ENCODE peak calls at places on chromosomes 6 and 20, in nine cellular contexts. R is astrocyte; O is neuronal stem cell; F is PC-9; P is OCI-LY7; A is naive thymus-derived CD4-positive, alpha-beta T cell; U is GM23248; S is psoas muscle; D is fibroblast of lung. Z is an unnamed sample.

GRCh38 chr6:142300758-142301251 is 1.0 kb upstream of the ADGRG6 start:
- DNase-seq in R (peak), O (peak), F (peak), P (no peak), A (no peak), U (peak), S (no peak), D (peak), Z (no peak)

GRCh38 chr6:139433647-139434419 is 59.4 kb upstream of the CITED2 start:
- DNase-seq in R (peak), O (no peak), F (no peak), P (no peak), A (no peak), U (peak), S (no peak), D (peak), Z (no peak)

GRCh38 chr20:38209054-38209675 is 44.1 kb upstream of the TGM2 start:
- DNase-seq in R (no peak), O (no peak), F (no peak), P (no peak), A (no peak), U (no peak), S (no peak), D (no peak), Z (no peak)

GRCh38 chr6:136113736-136114173 is 136.4 kb downstream of the MTFR2 start:
- DNase-seq in R (peak), O (peak), F (peak), P (no peak), A (no peak), U (peak), S (no peak), D (peak), Z (no peak)

GRCh38 chr20:59831024-59831900 is 102.2 kb downstream of the SYCP2 start:
- DNase-seq in R (no peak), O (no peak), F (peak), P (no peak), A (no peak), U (no peak), S (no peak), D (no peak), Z (no peak)

GRCh38 chr6:125598422-125598821 is 151.0 kb upstream of the HEY2 start:
- DNase-seq in R (peak), O (no peak), F (no peak), P (no peak), A (no peak), U (peak), S (peak), D (peak), Z (no peak)

GRCh38 chr6:36130672-36131516 is 581 bp downstream of the MAPK13 start:
- DNase-seq in R (no peak), O (peak), F (peak), P (no peak), A (peak), U (peak), S (peak), D (no peak), Z (peak)

GRCh38 chr6:7473805-7474329 is 67.6 kb upstream of the DSP start:
- DNase-seq in R (no peak), O (no peak), F (no peak), P (no peak), A (no peak), U (no peak), S (no peak), D (no peak), Z (no peak)

GRCh38 chr20:57398231-57398821 is 7.1 kb downstream of the RBM38 start:
- DNase-seq in R (no peak), O (no peak), F (no peak), P (peak), A (peak), U (no peak), S (peak), D (no peak), Z (peak)

GRCh38 chr6:36333889-36334288 is 2.8 kb downstream of the BNIP5 start:
- DNase-seq in R (no peak), O (no peak), F (no peak), P (no peak), A (no peak), U (peak), S (no peak), D (no peak), Z (no peak)

GRCh38 chr20:2417142-2417541 is 36.4 kb downstream of the TGM6 start:
- DNase-seq in R (no peak), O (no peak), F (no peak), P (no peak), A (no peak), U (no peak), S (no peak), D (no peak), Z (no peak)

GRCh38 chr6:52876056-52876787 is 33.3 kb downstream of the GSTA3 start:
- DNase-seq in R (no peak), O (no peak), F (no peak), P (no peak), A (no peak), U (peak), S (no peak), D (peak), Z (no peak)

GRCh38 chr20:62160253-62160652 is 16.7 kb downstream of the SS18L1 start:
- DNase-seq in R (no peak), O (no peak), F (no peak), P (no peak), A (no peak), U (no peak), S (no peak), D (no peak), Z (no peak)

GRCh38 chr20:62161347-62161746 is 17.8 kb downstream of the SS18L1 start:
- DNase-seq in R (peak), O (no peak), F (no peak), P (no peak), A (no peak), U (peak), S (no peak), D (no peak), Z (no peak)

GRCh38 chr20:62159835-62160234 is 16.3 kb downstream of the SS18L1 start:
- DNase-seq in R (peak), O (no peak), F (peak), P (no peak), A (no peak), U (peak), S (no peak), D (no peak), Z (no peak)

GRCh38 chr20:62159052-62159451 is 15.5 kb downstream of the SS18L1 start:
- DNase-seq in R (no peak), O (no peak), F (no peak), P (no peak), A (no peak), U (no peak), S (no peak), D (no peak), Z (no peak)

GRCh38 chr20:62160876-62161275 is 17.3 kb downstream of the SS18L1 start:
- DNase-seq in R (no peak), O (no peak), F (no peak), P (no peak), A (no peak), U (no peak), S (no peak), D (no peak), Z (no peak)
- H3K4me3 ChIP-seq in R (peak), O (no peak), F (no peak), P (no peak), A (no peak), U (no peak), S (no peak), D (no peak), Z (no peak)

GRCh38 chr20:44678247-44678646 is 26.7 kb upstream of the ADA start:
- DNase-seq in R (no peak), O (no peak), F (peak), P (no peak), A (no peak), U (no peak), S (no peak), D (no peak), Z (no peak)
- H3K27ac ChIP-seq in R (no peak), O (no peak), F (no peak), P (no peak), A (no peak), U (no peak), S (no peak), D (no peak), Z (no peak)

GRCh38 chr6:56096946-56097345 is 150.4 kb downstream of the COL21A1 start:
- DNase-seq in R (peak), O (no peak), F (no peak), P (no peak), A (no peak), U (no peak), S (no peak), D (no peak), Z (no peak)

GRCh38 chr6:56091159-56091869 is 156.1 kb downstream of the COL21A1 start:
- DNase-seq in R (peak), O (no peak), F (peak), P (no peak), A (no peak), U (peak), S (no peak), D (peak), Z (no peak)

GRCh38 chr6:56101141-56101553 is 146.2 kb downstream of the COL21A1 start:
- DNase-seq in R (peak), O (no peak), F (peak), P (no peak), A (no peak), U (peak), S (no peak), D (peak), Z (no peak)

GRCh38 chr6:56093776-56094175 is 153.6 kb downstream of the COL21A1 start:
- DNase-seq in R (no peak), O (no peak), F (no peak), P (no peak), A (no peak), U (no peak), S (no peak), D (no peak), Z (no peak)

DNA sequence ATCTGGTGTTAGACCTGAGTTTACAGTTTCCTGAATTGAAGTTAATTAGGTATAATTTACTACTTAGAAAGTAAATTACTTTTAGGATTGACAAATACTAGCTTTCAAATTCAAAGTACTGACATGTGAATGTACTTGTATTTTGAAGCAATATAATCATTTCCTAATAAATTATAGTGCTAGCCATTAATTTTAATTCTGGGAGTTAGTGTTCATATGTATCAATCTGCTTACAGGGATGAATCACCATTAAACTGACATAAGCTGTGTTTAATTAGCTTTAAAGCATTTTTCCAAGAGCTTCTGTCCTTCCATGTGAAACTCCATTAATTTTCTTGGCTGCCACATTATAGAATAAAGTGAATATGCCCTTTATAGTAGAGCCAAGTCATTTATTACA is 150.9 kb downstream of the COL21A1 start:
- DNase-seq in R (peak), O (no peak), F (no peak), P (no peak), A (no peak), U (no peak), S (no peak), D (no peak), Z (no peak)
- H3K4me3 ChIP-seq in R (no peak), O (no peak), F (no peak), P (no peak), A (no peak), U (no peak), S (no peak), D (no peak), Z (no peak)

GRCh38 chr6:131745476-131745875 is 34.7 kb upstream of the CTAGE9 start:
- DNase-seq in R (no peak), O (no peak), F (no peak), P (no peak), A (no peak), U (no peak), S (no peak), D (no peak), Z (no peak)
- H3K27ac ChIP-seq in R (no peak), O (no peak), F (no peak), P (no peak), A (no peak), U (no peak), S (no peak), D (no peak), Z (no peak)

DNA sequence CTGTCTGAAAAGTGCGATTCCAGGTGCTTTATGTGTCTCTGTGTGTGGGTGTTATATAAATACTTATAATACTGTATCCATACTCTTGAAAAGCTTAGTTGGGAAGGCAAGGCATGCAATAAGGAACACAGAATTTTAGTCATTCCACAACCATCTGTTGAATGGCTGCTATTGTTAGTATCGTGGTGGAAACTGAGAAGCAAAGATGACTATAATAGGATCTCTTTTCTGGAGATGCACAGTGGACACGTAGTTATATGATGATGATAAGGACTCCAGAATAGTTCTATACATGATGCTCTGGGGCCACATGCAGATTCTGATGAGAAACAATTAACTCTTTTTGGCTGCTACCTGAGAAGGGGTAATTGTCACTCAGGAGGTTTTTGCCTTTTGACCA is 25.2 kb downstream of the ESR1 start:
- DNase-seq in R (no peak), O (no peak), F (no peak), P (no peak), A (no peak), U (no peak), S (no peak), D (no peak), Z (no peak)
- H3K4me3 ChIP-seq in R (no peak), O (no peak), F (no peak), P (no peak), A (no peak), U (no peak), S (no peak), D (no peak), Z (no peak)

DNA sequence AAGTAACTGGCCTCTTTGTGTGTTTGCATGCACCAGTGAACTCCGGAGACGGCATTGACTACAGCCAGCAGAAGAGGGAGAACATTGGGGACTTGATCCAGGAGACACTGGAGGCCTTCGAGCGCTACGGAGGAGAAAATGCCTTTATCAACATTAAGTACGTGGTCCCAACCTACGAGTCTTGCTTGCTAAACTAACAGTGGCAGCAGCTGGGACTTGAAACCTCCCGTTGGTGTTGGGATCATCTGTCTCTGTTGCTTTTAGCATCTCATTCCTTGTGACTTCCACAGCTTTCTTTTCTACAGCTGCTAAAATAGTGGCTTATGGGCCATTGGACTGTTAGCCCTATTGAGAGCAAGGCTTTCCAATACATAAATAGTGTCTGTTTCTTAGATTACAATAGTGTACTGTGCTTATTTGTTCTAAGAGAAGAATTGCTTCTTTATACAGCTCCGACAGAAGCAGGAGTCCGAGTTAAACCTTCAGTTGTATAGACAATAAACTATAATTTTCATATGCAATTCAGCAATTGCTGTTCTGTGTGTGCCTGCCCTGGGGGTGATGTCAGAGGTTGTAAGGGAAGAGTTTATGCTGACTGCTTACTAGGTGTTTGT is 99.6 kb upstream of the QKI start:
- DNase-seq in R (no peak), O (no peak), F (no peak), P (no peak), A (no peak), U (no peak), S (no peak), D (no peak), Z (no peak)
- H3K27ac ChIP-seq in R (no peak), O (no peak), F (no peak), P (no peak), A (no peak), U (no peak), S (no peak), D (no peak), Z (no peak)

GRCh38 chr6:90286884-90287488 is 9.7 kb downstream of the BACH2 start:
- DNase-seq in R (no peak), O (peak), F (peak), P (peak), A (no peak), U (peak), S (no peak), D (peak), Z (no peak)

GRCh38 chr6:90288404-90288803 is 8.2 kb downstream of the BACH2 start:
- DNase-seq in R (peak), O (no peak), F (no peak), P (no peak), A (no peak), U (peak), S (no peak), D (peak), Z (no peak)

GRCh38 chr6:90285611-90286381 is 10.8 kb downstream of the BACH2 start:
- DNase-seq in R (peak), O (no peak), F (peak), P (peak), A (no peak), U (peak), S (peak), D (peak), Z (peak)

GRCh38 chr6:90284745-90285481 is 11.7 kb downstream of the BACH2 start:
- DNase-seq in R (peak), O (no peak), F (no peak), P (no peak), A (no peak), U (peak), S (no peak), D (peak), Z (peak)

DNA sequence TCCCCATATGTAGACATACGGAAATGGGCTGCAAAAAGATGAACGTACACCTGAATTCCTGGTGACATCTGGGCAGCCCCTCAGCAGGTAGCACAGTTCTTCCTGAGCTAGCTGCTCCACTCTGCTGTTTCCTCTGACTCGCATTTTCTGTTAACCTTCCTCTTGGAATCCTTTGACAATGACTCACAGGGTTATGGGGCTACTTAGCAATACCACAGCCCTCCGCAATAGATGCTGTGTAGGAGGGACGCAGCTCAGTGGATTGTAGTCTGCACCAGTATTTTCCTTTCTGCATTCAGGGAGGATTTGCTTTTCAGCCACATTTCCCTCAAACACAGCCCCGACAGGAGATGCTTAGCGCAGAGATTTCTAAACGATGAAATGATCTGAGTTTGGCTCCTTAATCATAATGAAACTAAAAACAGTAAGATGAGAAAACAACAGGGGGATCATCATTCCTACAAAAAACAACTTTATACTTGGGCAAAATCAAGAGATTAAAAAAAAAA is 12.4 kb downstream of the BACH2 start:
- DNase-seq in R (peak), O (peak), F (peak), P (no peak), A (no peak), U (peak), S (no peak), D (peak), Z (no peak)
- H3K4me3 ChIP-seq in R (peak), O (peak), F (peak), P (peak), A (peak), U (peak), S (peak), D (peak), Z (peak)

DNA sequence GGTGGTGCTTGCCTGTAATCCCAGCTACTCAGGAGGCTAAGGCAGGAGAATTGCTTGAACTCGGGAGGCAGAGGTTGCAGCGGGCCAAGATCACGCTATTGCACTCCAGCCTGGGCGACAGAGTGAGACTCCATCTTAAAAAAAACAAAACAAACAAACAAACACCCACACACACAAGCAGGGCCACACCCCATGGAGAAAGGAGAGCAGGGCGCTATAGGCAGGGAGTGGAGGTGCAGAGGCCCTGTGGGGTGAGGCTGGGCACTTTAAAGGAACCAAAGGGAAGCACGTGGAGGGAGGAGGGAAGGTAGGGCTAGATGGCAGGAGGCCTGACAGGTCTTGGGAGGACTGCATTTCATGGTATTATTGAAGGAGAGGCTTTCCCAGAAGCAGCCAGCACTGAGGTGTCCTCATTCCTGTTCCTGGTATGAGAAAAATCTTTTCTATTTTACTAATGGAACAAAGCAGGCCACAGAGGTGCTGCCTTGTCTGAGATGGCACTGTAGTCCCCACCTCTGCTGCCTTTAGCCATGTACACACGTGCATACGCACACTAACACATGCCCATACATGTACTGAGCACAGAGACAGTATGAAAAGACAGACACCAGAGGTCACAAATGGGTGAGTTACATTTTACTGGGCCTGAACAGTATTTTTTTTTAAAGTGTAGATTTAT is 44.0 kb downstream of the BCAS4 start:
- DNase-seq in R (no peak), O (no peak), F (no peak), P (no peak), A (no peak), U (no peak), S (no peak), D (no peak), Z (no peak)
- H3K27ac ChIP-seq in R (peak), O (no peak), F (no peak), P (peak), A (no peak), U (peak), S (no peak), D (no peak), Z (no peak)

DNA sequence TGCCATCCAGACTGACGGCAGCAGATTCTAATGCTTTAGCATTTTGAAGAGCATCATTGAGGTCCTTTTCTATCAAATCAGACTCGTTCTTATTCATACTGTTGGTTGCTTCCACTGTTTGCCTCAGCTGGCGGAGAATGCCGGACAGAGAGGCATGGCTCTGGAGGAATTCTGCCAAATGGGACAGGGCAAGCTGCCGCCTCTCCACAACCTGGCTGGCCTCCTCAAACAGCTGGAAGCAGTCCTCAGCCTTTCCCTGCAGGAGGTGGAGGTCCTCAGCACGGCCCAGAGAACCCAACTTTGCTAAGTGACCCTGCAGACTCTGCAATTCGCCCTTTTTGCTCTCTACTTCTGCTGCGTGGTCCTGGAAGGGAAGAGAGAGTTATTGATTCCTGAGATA is 220.5 kb downstream of the SYNE1 start:
- DNase-seq in R (no peak), O (no peak), F (no peak), P (no peak), A (no peak), U (no peak), S (no peak), D (no peak), Z (no peak)
- H3K4me3 ChIP-seq in R (no peak), O (no peak), F (no peak), P (no peak), A (no peak), U (no peak), S (no peak), D (no peak), Z (no peak)

Z was measured in CD8-positive, alpha-beta memory T cell.